ENCODE peak calls at places on chromosome 3, in eight cellular contexts. One of them, this sample, is unnamed.

GRCh38 chr3:12891985-12892839 is 50.8 kb upstream of the RPL32 start:
- DNase-seq in HFF-Myc: peak
- DNase-seq in endothelial cell of umbilical vein: peak
- DNase-seq in NB4: peak
- DNase-seq in left lung: no peak
- DNase-seq in psoas muscle: peak
- DNase-seq in dorsolateral prefrontal cortex: peak
- DNase-seq in fibroblast of villous mesenchyme: peak
- DNase-seq in this sample: peak

GRCh38 chr3:187385296-187385695 is 17.1 kb downstream of the RTP4 start:
- DNase-seq in HFF-Myc: no peak
- DNase-seq in endothelial cell of umbilical vein: no peak
- DNase-seq in NB4: no peak
- DNase-seq in left lung: no peak
- DNase-seq in psoas muscle: no peak
- DNase-seq in dorsolateral prefrontal cortex: no peak
- DNase-seq in fibroblast of villous mesenchyme: no peak
- DNase-seq in this sample: no peak

GRCh38 chr3:123633530-123633929 is 48.7 kb upstream of the HACD2 start:
- DNase-seq in HFF-Myc: no peak
- DNase-seq in endothelial cell of umbilical vein: no peak
- DNase-seq in NB4: no peak
- DNase-seq in left lung: no peak
- DNase-seq in psoas muscle: no peak
- DNase-seq in dorsolateral prefrontal cortex: no peak
- DNase-seq in fibroblast of villous mesenchyme: no peak
- DNase-seq in this sample: no peak

GRCh38 chr3:16297991-16298885 is 33.2 kb downstream of the OXNAD1 start:
- DNase-seq in HFF-Myc: no peak
- DNase-seq in endothelial cell of umbilical vein: peak
- DNase-seq in NB4: no peak
- DNase-seq in left lung: no peak
- DNase-seq in psoas muscle: no peak
- DNase-seq in dorsolateral prefrontal cortex: no peak
- DNase-seq in fibroblast of villous mesenchyme: no peak
- DNase-seq in this sample: no peak

GRCh38 chr3:111961461-111962269 is 17.2 kb upstream of the ABHD10 start:
- DNase-seq in HFF-Myc: peak
- DNase-seq in endothelial cell of umbilical vein: no peak
- DNase-seq in NB4: no peak
- DNase-seq in left lung: no peak
- DNase-seq in psoas muscle: no peak
- DNase-seq in dorsolateral prefrontal cortex: no peak
- DNase-seq in fibroblast of villous mesenchyme: peak
- DNase-seq in this sample: no peak

GRCh38 chr3:53043738-53044137 is 2.1 kb downstream of the SFMBT1 start:
- DNase-seq in HFF-Myc: no peak
- DNase-seq in endothelial cell of umbilical vein: no peak
- DNase-seq in NB4: no peak
- DNase-seq in left lung: no peak
- DNase-seq in psoas muscle: no peak
- DNase-seq in dorsolateral prefrontal cortex: no peak
- DNase-seq in fibroblast of villous mesenchyme: no peak
- DNase-seq in this sample: no peak

GRCh38 chr3:162274070-162274469 is 777.5 kb downstream of the OTOL1 start:
- DNase-seq in HFF-Myc: no peak
- DNase-seq in endothelial cell of umbilical vein: no peak
- DNase-seq in NB4: no peak
- DNase-seq in left lung: no peak
- DNase-seq in psoas muscle: no peak
- DNase-seq in dorsolateral prefrontal cortex: no peak
- DNase-seq in fibroblast of villous mesenchyme: no peak
- DNase-seq in this sample: no peak

GRCh38 chr3:130839815-130840214 is 54.1 kb upstream of the ATP2C1 start:
- DNase-seq in HFF-Myc: no peak
- DNase-seq in endothelial cell of umbilical vein: no peak
- DNase-seq in NB4: peak
- DNase-seq in left lung: no peak
- DNase-seq in psoas muscle: no peak
- DNase-seq in dorsolateral prefrontal cortex: no peak
- DNase-seq in fibroblast of villous mesenchyme: no peak
- DNase-seq in this sample: no peak

GRCh38 chr3:34361921-34362320 is 563.5 kb downstream of the PDCD6IP start:
- DNase-seq in HFF-Myc: no peak
- DNase-seq in endothelial cell of umbilical vein: no peak
- DNase-seq in NB4: no peak
- DNase-seq in left lung: peak
- DNase-seq in psoas muscle: no peak
- DNase-seq in dorsolateral prefrontal cortex: no peak
- DNase-seq in fibroblast of villous mesenchyme: no peak
- DNase-seq in this sample: no peak

GRCh38 chr3:46717447-46718231 is at the start of gene PRSS50:
- DNase-seq in HFF-Myc: no peak
- DNase-seq in endothelial cell of umbilical vein: no peak
- DNase-seq in NB4: peak
- DNase-seq in left lung: no peak
- DNase-seq in psoas muscle: no peak
- DNase-seq in dorsolateral prefrontal cortex: peak
- DNase-seq in fibroblast of villous mesenchyme: no peak
- DNase-seq in this sample: no peak
- TF ChIP-seq CTCF in HFF-Myc: peak
- TF ChIP-seq CTCF in endothelial cell of umbilical vein: peak
- TF ChIP-seq CTCF in NB4: peak
- TF ChIP-seq CTCF in left lung: no peak
- TF ChIP-seq CTCF in psoas muscle: no peak
- TF ChIP-seq CTCF in dorsolateral prefrontal cortex: peak
- TF ChIP-seq CTCF in fibroblast of villous mesenchyme: no peak
- TF ChIP-seq CTCF in this sample: peak

GRCh38 chr3:171162986-171163723 is 136.6 kb upstream of the SLC2A2 start:
- DNase-seq in HFF-Myc: no peak
- DNase-seq in endothelial cell of umbilical vein: no peak
- DNase-seq in NB4: peak
- DNase-seq in left lung: no peak
- DNase-seq in psoas muscle: no peak
- DNase-seq in dorsolateral prefrontal cortex: no peak
- DNase-seq in fibroblast of villous mesenchyme: no peak
- DNase-seq in this sample: no peak
- TF ChIP-seq CTCF in HFF-Myc: peak
- TF ChIP-seq CTCF in endothelial cell of umbilical vein: peak
- TF ChIP-seq CTCF in NB4: peak
- TF ChIP-seq CTCF in left lung: peak
- TF ChIP-seq CTCF in psoas muscle: peak
- TF ChIP-seq CTCF in dorsolateral prefrontal cortex: peak
- TF ChIP-seq CTCF in fibroblast of villous mesenchyme: peak
- TF ChIP-seq CTCF in this sample: peak

GRCh38 chr3:11438636-11439035 is 166.4 kb downstream of the ATG7 start:
- DNase-seq in HFF-Myc: no peak
- DNase-seq in endothelial cell of umbilical vein: peak
- DNase-seq in NB4: no peak
- DNase-seq in left lung: no peak
- DNase-seq in psoas muscle: no peak
- DNase-seq in dorsolateral prefrontal cortex: no peak
- DNase-seq in fibroblast of villous mesenchyme: peak
- DNase-seq in this sample: no peak
- TF ChIP-seq CTCF in HFF-Myc: no peak
- TF ChIP-seq CTCF in endothelial cell of umbilical vein: peak
- TF ChIP-seq CTCF in NB4: no peak
- TF ChIP-seq CTCF in left lung: no peak
- TF ChIP-seq CTCF in psoas muscle: no peak
- TF ChIP-seq CTCF in dorsolateral prefrontal cortex: no peak
- TF ChIP-seq CTCF in fibroblast of villous mesenchyme: peak
- TF ChIP-seq CTCF in this sample: no peak

DNA sequence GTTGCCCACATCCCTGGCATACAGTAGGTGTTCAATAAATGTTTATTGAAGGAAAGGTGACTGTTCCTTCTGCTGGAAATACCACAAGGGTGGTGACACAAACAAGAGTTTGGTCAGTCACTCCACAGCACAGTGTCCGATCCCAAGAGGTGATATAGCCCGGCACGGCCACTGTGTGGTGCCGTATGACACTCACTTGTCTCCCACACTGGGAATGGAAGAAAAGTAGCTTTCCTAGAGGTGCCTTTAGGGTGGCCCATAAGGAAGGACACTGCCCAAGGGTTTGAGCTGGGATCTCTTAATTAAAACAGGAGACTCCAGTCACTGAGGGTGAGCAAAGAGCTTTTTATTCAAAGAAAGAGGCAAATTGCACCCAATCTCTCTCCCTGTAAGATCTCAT is 40.5 kb downstream of the TGM4 start:
- DNase-seq in HFF-Myc: no peak
- DNase-seq in endothelial cell of umbilical vein: peak
- DNase-seq in NB4: peak
- DNase-seq in left lung: no peak
- DNase-seq in psoas muscle: no peak
- DNase-seq in dorsolateral prefrontal cortex: no peak
- DNase-seq in fibroblast of villous mesenchyme: no peak
- DNase-seq in this sample: no peak
- TF ChIP-seq CTCF in HFF-Myc: peak
- TF ChIP-seq CTCF in endothelial cell of umbilical vein: peak
- TF ChIP-seq CTCF in NB4: peak
- TF ChIP-seq CTCF in left lung: peak
- TF ChIP-seq CTCF in psoas muscle: peak
- TF ChIP-seq CTCF in dorsolateral prefrontal cortex: peak
- TF ChIP-seq CTCF in fibroblast of villous mesenchyme: peak
- TF ChIP-seq CTCF in this sample: no peak

DNA sequence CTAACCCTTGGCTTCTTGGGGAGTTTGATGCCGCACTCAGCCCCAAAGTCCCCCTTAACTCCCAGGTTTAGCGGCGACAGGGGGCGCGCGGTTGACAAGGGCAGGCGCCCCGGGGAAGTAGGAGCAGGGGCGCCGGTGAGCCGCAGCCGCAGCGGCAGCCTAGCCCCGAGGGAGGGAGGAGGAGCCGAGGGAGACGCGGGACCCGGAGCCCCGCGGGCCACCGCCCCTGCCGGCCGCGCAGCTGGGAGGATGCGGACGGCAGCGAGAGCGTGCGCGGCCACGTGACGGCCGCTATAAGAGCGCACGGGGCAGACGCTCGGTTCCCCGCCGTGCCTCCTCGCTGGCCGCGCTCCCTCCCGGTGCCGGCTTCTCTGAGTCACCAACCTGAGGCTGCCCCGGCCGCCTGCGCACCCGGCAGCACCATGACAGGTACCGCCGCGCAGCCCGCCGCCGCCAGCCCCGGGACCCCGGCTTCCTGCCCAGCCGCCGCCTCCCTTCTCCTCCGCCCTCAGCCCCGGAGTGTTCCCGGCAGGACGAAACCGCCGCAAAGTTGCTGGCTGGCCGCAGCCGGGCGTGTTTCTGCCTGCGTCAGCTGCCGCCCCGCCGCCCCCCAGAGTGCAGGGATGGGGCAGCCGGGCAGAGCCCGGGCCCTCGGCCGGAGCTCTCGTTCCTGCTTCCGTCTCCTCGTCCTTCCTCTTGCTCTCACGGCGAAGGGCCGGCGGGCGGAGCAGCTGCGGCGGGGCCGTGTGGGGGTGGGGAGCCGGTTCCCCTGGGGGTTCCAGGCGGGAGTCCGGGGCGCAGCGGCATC is at the start of gene GYG1:
- DNase-seq in HFF-Myc: no peak
- DNase-seq in endothelial cell of umbilical vein: peak
- DNase-seq in NB4: peak
- DNase-seq in left lung: peak
- DNase-seq in psoas muscle: peak
- DNase-seq in dorsolateral prefrontal cortex: peak
- DNase-seq in fibroblast of villous mesenchyme: peak
- DNase-seq in this sample: peak
- TF ChIP-seq CTCF in HFF-Myc: peak
- TF ChIP-seq CTCF in endothelial cell of umbilical vein: peak
- TF ChIP-seq CTCF in NB4: peak
- TF ChIP-seq CTCF in left lung: peak
- TF ChIP-seq CTCF in psoas muscle: peak
- TF ChIP-seq CTCF in dorsolateral prefrontal cortex: peak
- TF ChIP-seq CTCF in fibroblast of villous mesenchyme: peak
- TF ChIP-seq CTCF in this sample: no peak

GRCh38 chr3:23712656-23713559 is 92.8 kb upstream of the UBE2E1 start:
- DNase-seq in HFF-Myc: peak
- DNase-seq in endothelial cell of umbilical vein: peak
- DNase-seq in NB4: no peak
- DNase-seq in left lung: peak
- DNase-seq in psoas muscle: peak
- DNase-seq in dorsolateral prefrontal cortex: peak
- DNase-seq in fibroblast of villous mesenchyme: peak
- DNase-seq in this sample: no peak
- TF ChIP-seq CTCF in HFF-Myc: no peak
- TF ChIP-seq CTCF in endothelial cell of umbilical vein: no peak
- TF ChIP-seq CTCF in NB4: no peak
- TF ChIP-seq CTCF in left lung: no peak
- TF ChIP-seq CTCF in psoas muscle: peak
- TF ChIP-seq CTCF in dorsolateral prefrontal cortex: no peak
- TF ChIP-seq CTCF in fibroblast of villous mesenchyme: no peak
- TF ChIP-seq CTCF in this sample: no peak

GRCh38 chr3:184234671-184235380 is 5.4 kb downstream of the VWA5B2 start:
- DNase-seq in HFF-Myc: no peak
- DNase-seq in endothelial cell of umbilical vein: no peak
- DNase-seq in NB4: no peak
- DNase-seq in left lung: no peak
- DNase-seq in psoas muscle: no peak
- DNase-seq in dorsolateral prefrontal cortex: no peak
- DNase-seq in fibroblast of villous mesenchyme: no peak
- DNase-seq in this sample: no peak

GRCh38 chr3:184236033-184236410 is 6.6 kb downstream of the VWA5B2 start:
- DNase-seq in HFF-Myc: no peak
- DNase-seq in endothelial cell of umbilical vein: no peak
- DNase-seq in NB4: no peak
- DNase-seq in left lung: no peak
- DNase-seq in psoas muscle: no peak
- DNase-seq in dorsolateral prefrontal cortex: no peak
- DNase-seq in fibroblast of villous mesenchyme: no peak
- DNase-seq in this sample: no peak

GRCh38 chr3:184235381-184236032 is 6.1 kb downstream of the VWA5B2 start:
- DNase-seq in HFF-Myc: no peak
- DNase-seq in endothelial cell of umbilical vein: no peak
- DNase-seq in NB4: peak
- DNase-seq in left lung: no peak
- DNase-seq in psoas muscle: no peak
- DNase-seq in dorsolateral prefrontal cortex: no peak
- DNase-seq in fibroblast of villous mesenchyme: no peak
- DNase-seq in this sample: no peak

GRCh38 chr3:184233127-184233843 is 3.9 kb downstream of the VWA5B2 start:
- DNase-seq in HFF-Myc: no peak
- DNase-seq in endothelial cell of umbilical vein: no peak
- DNase-seq in NB4: no peak
- DNase-seq in left lung: no peak
- DNase-seq in psoas muscle: no peak
- DNase-seq in dorsolateral prefrontal cortex: no peak
- DNase-seq in fibroblast of villous mesenchyme: no peak
- DNase-seq in this sample: no peak

DNA sequence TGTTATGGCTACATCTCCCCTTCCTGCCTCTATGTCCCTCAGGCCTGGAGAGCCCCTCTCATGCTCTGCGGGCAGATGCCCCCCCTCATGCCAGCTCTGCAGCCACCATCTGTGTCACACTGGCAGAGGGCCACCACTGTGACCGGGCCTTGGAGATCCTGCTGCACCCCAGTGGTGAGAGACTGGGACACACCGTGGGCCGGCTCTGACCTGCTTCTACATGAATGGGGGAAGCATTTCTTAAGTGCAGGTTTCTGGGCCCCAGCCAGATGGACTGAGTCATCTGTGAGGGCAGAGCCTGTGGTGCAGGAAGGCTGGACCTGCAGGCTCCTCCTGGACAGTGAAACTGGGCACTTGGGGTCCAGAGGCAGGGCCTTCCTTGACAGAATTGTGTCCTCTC is 4.8 kb downstream of the VWA5B2 start:
- DNase-seq in HFF-Myc: no peak
- DNase-seq in endothelial cell of umbilical vein: peak
- DNase-seq in NB4: peak
- DNase-seq in left lung: peak
- DNase-seq in psoas muscle: peak
- DNase-seq in dorsolateral prefrontal cortex: peak
- DNase-seq in fibroblast of villous mesenchyme: peak
- DNase-seq in this sample: no peak
- TF ChIP-seq CTCF in HFF-Myc: no peak
- TF ChIP-seq CTCF in endothelial cell of umbilical vein: no peak
- TF ChIP-seq CTCF in NB4: no peak
- TF ChIP-seq CTCF in left lung: no peak
- TF ChIP-seq CTCF in psoas muscle: no peak
- TF ChIP-seq CTCF in dorsolateral prefrontal cortex: no peak
- TF ChIP-seq CTCF in fibroblast of villous mesenchyme: no peak
- TF ChIP-seq CTCF in this sample: no peak